ENCODE peak calls at places on chromosomes 12 and 14, in six cellular contexts. Z, M, O, H, Y and F are unnamed samples. For H3K4me1 and H3K36me3, the result is how much of the 10 kb centered on the place peaks cover.

GRCh38 chr14:65423986-65424385 is 11.5 kb downstream of the FUT8 start:
- DNase-seq in Z (no peak), M (no peak), O (no peak), H (no peak), Y (no peak), F (no peak)

GRCh38 chr12:116059901-116060300 is 217.6 kb downstream of the MED13L start:
- DNase-seq in Z (no peak), M (no peak), O (no peak), H (no peak), Y (no peak), F (no peak)

GRCh38 chr12:50639721-50640120 is 124.2 kb upstream of the ATF1 start:
- DNase-seq in Z (no peak), M (no peak), O (no peak), H (no peak), Y (no peak), F (no peak)

GRCh38 chr14:28785096-28785952 is 18.7 kb downstream of the FOXG1 start:
- DNase-seq in Z (no peak), M (no peak), O (no peak), H (no peak), Y (no peak), F (no peak)

GRCh38 chr14:36756221-36756620 is 94.6 kb downstream of the PAX9 start:
- DNase-seq in Z (no peak), M (no peak), O (no peak), H (no peak), Y (no peak), F (peak)

GRCh38 chr12:51729331-51729730 is 119.2 kb downstream of the FIGNL2 start:
- DNase-seq in Z (no peak), M (no peak), O (no peak), H (no peak), Y (no peak), F (no peak)

GRCh38 chr14:95577067-95577800 is 42.4 kb downstream of the GLRX5 start:
- DNase-seq in Z (no peak), M (no peak), O (no peak), H (no peak), Y (no peak), F (no peak)

GRCh38 chr14:77000340-77001235 is 27.9 kb downstream of the IRF2BPL start:
- DNase-seq in Z (peak), M (peak), O (peak), H (peak), Y (no peak), F (peak)

GRCh38 chr12:109088818-109089217 is 4.5 kb downstream of the ALKBH2 start:
- DNase-seq in Z (no peak), M (no peak), O (no peak), H (no peak), Y (no peak), F (no peak)

GRCh38 chr12:113766880-113767878 is 198.9 kb downstream of the RBM19 start:
- DNase-seq in Z (no peak), M (no peak), O (no peak), H (no peak), Y (no peak), F (no peak)

GRCh38 chr14:56449670-56450213 is 129.9 kb upstream of the TMEM260 start:
- DNase-seq in Z (no peak), M (no peak), O (no peak), H (no peak), Y (no peak), F (no peak)

GRCh38 chr12:15982071-15982470 is 70.9 kb downstream of the DERA start:
- DNase-seq in Z (no peak), M (no peak), O (no peak), H (no peak), Y (no peak), F (no peak)

GRCh38 chr12:60529261-60529660 is 933.4 kb downstream of the SLC16A7 start:
- DNase-seq in Z (no peak), M (no peak), O (no peak), H (no peak), Y (no peak), F (no peak)

GRCh38 chr12:54680374-54680773 is 32.2 kb upstream of the DCD start:
- DNase-seq in Z (no peak), M (no peak), O (no peak), H (no peak), Y (no peak), F (no peak)

GRCh38 chr12:12661086-12661485 is 34.9 kb downstream of the GPR19 start:
- DNase-seq in Z (no peak), M (no peak), O (no peak), H (no peak), Y (no peak), F (no peak)

GRCh38 chr12:130780880-130781575 is 58.0 kb downstream of the STX2 start:
- DNase-seq in Z (no peak), M (no peak), O (no peak), H (no peak), Y (no peak), F (no peak)

GRCh38 chr14:64947710-64948611 is 5.4 kb upstream of the GPX2 start:
- DNase-seq in Z (no peak), M (no peak), O (no peak), H (peak), Y (no peak), F (no peak)

GRCh38 chr14:33990790-33991189 is 39.9 kb upstream of the EGLN3 start:
- DNase-seq in Z (no peak), M (no peak), O (no peak), H (no peak), Y (no peak), F (no peak)

GRCh38 chr14:88325883-88326282 is 2.8 kb upstream of the KCNK10 start:
- DNase-seq in Z (no peak), M (no peak), O (no peak), H (no peak), Y (no peak), F (no peak)

GRCh38 chr14:80446356-80446755 is 235.1 kb upstream of the DIO2 start:
- DNase-seq in Z (no peak), M (no peak), O (no peak), H (no peak), Y (no peak), F (no peak)

GRCh38 chr12:81417056-81417455 is 339.2 kb downstream of the ACSS3 start:
- DNase-seq in Z (no peak), M (no peak), O (no peak), H (no peak), Y (no peak), F (no peak)

GRCh38 chr14:21022686-21023085 is 2.2 kb downstream of the NDRG2 start:
- DNase-seq in Z (no peak), M (no peak), O (no peak), H (no peak), Y (no peak), F (no peak)

GRCh38 chr12:39413836-39414771 is 28.8 kb downstream of the KIF21A start:
- DNase-seq in Z (no peak), M (no peak), O (no peak), H (no peak), Y (no peak), F (no peak)

GRCh38 chr12:127729381-127729780 is 537.6 kb upstream of the TMEM132C start:
- DNase-seq in Z (no peak), M (no peak), O (no peak), H (no peak), Y (no peak), F (no peak)

GRCh38 chr14:97641827-97642226 is 844.6 kb downstream of the VRK1 start:
- DNase-seq in Z (no peak), M (no peak), O (no peak), H (no peak), Y (no peak), F (no peak)

GRCh38 chr12:121898287-121898686 is 9.7 kb downstream of the PSMD9 start:
- DNase-seq in Z (no peak), M (no peak), O (no peak), H (no peak), Y (no peak), F (no peak)

GRCh38 chr12:81942588-81942987 is 183.4 kb upstream of the PPFIA2 start:
- DNase-seq in Z (no peak), M (no peak), O (no peak), H (no peak), Y (no peak), F (no peak)

GRCh38 chr12:75457191-75457590 is 23.4 kb upstream of the GLIPR1 start:
- DNase-seq in Z (no peak), M (no peak), O (no peak), H (no peak), Y (no peak), F (no peak)

GRCh38 chr14:72609205-72609916 is 284.5 kb downstream of the DPF3 start:
- DNase-seq in Z (no peak), M (no peak), O (no peak), H (no peak), Y (no peak), F (no peak)

GRCh38 chr12:24853588-24853987 is 95.3 kb downstream of the BCAT1 start:
- DNase-seq in Z (no peak), M (no peak), O (no peak), H (no peak), Y (no peak), F (no peak)

GRCh38 chr14:72716471-72716870 is 177.4 kb downstream of the DPF3 start:
- DNase-seq in Z (no peak), M (no peak), O (peak), H (no peak), Y (no peak), F (no peak)

GRCh38 chr14:96205059-96205993 is 687 bp downstream of the BDKRB2 start:
- DNase-seq in Z (no peak), M (no peak), O (no peak), H (no peak), Y (no peak), F (no peak)

GRCh38 chr12:1773937-1774655 is 46.3 kb upstream of the LRTM2 start:
- DNase-seq in Z (peak), M (no peak), O (no peak), H (no peak), Y (no peak), F (no peak)

GRCh38 chr12:101889216-101889752 is 11.9 kb downstream of the DRAM1 start:
- DNase-seq in Z (no peak), M (no peak), O (no peak), H (no peak), Y (no peak), F (no peak)
- H3K4me1 ChIP-seq in Z (under half), M (under half), O (under half), H (under half), Y (under half), F (half or more)

DNA sequence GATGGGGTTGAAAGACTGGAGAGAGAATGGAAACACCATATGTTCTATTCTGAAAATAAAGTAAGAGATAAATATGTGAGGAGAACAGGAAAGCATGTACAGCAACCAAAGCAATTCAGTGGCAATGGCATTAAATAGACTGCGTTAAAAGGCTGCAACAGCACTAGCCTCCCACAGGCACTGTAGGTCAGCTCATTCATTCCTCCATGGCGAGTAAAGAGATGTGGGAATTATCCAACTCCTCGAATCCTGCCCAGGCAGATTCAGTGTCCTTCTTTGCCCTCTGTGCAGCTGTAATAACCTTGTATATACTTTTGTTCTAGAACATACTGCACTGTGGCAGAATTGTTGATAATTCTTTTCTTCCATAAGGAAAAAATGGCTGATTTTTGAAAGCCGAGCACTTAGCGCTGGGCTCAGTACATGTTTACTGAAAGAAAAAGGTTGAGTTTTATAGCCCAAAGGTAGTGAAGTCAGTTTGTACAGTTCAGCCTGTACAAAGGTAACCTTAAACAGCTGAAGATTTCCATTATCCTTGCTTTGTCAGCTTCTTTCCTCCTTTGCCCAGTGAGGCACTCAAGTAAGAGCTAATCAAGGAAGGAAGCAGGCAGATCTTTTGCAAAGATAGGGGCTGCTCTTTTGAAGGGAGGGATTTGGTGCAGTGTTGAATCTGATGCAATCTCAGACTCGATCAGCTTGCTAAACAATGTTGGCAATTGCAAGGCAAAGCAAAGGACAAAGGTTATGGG is 44.0 kb downstream of the ANO6 start:
- DNase-seq in Z (no peak), M (no peak), O (no peak), H (no peak), Y (no peak), F (no peak)
- H3K4me3 ChIP-seq in Z (no peak), M (no peak), O (no peak), H (no peak), Y (no peak), F (no peak)

GRCh38 chr12:132029503-132030300 is 80.0 kb downstream of the EP400 start:
- DNase-seq in Z (no peak), M (no peak), O (no peak), H (no peak), Y (no peak), F (no peak)

GRCh38 chr12:132028111-132028510 is 78.4 kb downstream of the EP400 start:
- DNase-seq in Z (no peak), M (no peak), O (no peak), H (no peak), Y (no peak), F (no peak)

GRCh38 chr12:132036063-132036683 is 86.4 kb downstream of the EP400 start:
- DNase-seq in Z (no peak), M (no peak), O (no peak), H (no peak), Y (no peak), F (no peak)

GRCh38 chr12:132030367-132031038 is 80.8 kb downstream of the EP400 start:
- DNase-seq in Z (no peak), M (no peak), O (no peak), H (peak), Y (no peak), F (no peak)

GRCh38 chr12:132033627-132034026 is 83.9 kb downstream of the EP400 start:
- DNase-seq in Z (no peak), M (no peak), O (no peak), H (no peak), Y (no peak), F (no peak)
- H3K36me3 ChIP-seq in Z (under half), M (under half), O (half or more), H (under half), Y (under half), F (half or more)

DNA sequence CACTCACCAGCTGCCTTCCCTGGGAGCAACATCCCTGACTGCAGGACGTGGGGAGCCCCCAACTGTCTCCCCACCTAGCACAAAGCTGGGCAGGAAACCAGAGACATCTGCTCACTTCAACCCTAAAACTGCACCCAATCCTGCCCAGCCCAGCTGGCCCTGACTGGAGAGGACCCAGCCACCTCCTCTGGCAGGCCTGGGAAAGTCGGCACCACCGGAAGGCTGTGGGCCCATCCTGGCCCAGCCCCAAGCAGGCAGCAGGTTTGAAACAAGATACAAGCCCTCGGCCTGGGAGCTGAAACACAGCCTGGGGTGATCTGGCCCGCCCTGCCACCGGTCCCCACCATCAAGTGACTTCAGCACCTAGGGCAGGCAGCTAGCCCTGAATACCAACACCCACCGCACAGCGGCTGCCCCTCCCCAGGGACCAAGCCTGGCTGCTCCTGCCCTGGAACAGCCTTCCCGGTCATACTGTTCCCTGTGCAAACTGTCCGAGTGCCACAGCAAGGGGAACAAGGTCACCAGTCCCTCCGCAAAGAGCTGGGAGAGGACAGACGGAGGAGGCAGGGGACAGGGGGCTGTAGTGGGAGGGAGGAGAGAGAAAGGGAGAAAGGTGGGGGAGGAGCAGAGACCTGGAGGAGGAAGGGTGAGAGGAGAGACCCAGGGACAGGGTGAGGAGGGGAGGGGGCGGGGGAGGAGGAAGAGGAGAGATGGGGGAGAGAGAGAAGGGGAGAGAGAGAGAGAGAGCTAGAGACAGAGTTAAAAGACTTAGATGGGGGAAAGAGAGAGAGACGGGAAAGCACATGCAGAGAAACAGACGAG is 115.7 kb downstream of the RFLNA start:
- DNase-seq in Z (no peak), M (no peak), O (peak), H (peak), Y (no peak), F (no peak)
- H3K4me1 ChIP-seq in Z (under half), M (under half), O (half or more), H (under half), Y (under half), F (under half)

GRCh38 chr14:24213866-24214652 is 771 bp upstream of the CHMP4A start:
- DNase-seq in Z (no peak), M (no peak), O (peak), H (no peak), Y (no peak), F (no peak)
- H3K4me3 ChIP-seq in Z (no peak), M (peak), O (peak), H (no peak), Y (no peak), F (peak)

GRCh38 chr12:132825861-132826260 is 2.8 kb downstream of the GOLGA3 start:
- DNase-seq in Z (no peak), M (no peak), O (no peak), H (no peak), Y (no peak), F (no peak)
- H3K36me3 ChIP-seq in Z (under half), M (under half), O (half or more), H (under half), Y (under half), F (half or more)

DNA sequence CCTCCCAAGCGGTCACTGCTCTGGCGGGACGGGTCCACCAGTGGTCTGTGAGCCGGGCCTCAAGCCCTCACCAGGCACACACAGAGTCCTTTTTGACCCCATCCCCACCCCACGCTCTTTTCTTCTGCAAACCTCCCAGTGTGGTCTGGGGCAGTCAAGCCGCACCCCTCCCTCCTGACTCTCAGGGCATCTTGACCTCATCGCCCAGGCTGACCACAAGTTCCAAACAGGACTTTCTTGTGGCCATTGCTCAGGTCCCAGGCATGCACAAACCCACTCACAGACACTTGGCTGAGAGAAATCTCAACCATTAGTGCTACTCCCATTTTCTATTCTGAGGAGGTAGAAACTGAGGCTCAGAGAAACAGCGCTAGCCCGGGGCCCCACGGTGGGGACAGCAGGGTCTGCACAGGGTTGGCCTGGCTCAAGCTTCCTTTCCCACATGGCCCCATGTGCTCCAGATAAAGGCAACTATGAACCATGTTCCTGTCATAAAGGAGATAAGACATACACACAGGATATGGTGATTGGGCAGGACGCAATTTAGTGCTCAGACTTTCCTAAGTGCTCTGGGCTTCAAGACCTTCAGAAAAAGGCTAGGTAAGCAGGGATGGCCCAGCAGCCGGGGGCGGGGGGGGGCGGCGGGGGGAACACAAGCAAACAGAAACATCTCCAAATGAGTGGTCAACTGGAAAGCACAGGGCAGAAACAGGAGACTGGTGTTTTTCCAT is 69.6 kb downstream of the ITPK1 start:
- DNase-seq in Z (no peak), M (no peak), O (no peak), H (no peak), Y (no peak), F (no peak)
- H3K4me1 ChIP-seq in Z (under half), M (under half), O (half or more), H (half or more), Y (half or more), F (half or more)

GRCh38 chr14:91139776-91140175 is 25.9 kb downstream of the DGLUCY start:
- DNase-seq in Z (no peak), M (no peak), O (no peak), H (no peak), Y (no peak), F (no peak)

GRCh38 chr14:91143862-91144261 is 30.0 kb downstream of the DGLUCY start:
- DNase-seq in Z (no peak), M (no peak), O (peak), H (peak), Y (no peak), F (no peak)

GRCh38 chr14:91140672-91141071 is 26.8 kb downstream of the DGLUCY start:
- DNase-seq in Z (no peak), M (no peak), O (no peak), H (no peak), Y (no peak), F (no peak)

GRCh38 chr14:91144425-91145145 is 30.7 kb downstream of the DGLUCY start:
- DNase-seq in Z (no peak), M (no peak), O (no peak), H (no peak), Y (no peak), F (no peak)

DNA sequence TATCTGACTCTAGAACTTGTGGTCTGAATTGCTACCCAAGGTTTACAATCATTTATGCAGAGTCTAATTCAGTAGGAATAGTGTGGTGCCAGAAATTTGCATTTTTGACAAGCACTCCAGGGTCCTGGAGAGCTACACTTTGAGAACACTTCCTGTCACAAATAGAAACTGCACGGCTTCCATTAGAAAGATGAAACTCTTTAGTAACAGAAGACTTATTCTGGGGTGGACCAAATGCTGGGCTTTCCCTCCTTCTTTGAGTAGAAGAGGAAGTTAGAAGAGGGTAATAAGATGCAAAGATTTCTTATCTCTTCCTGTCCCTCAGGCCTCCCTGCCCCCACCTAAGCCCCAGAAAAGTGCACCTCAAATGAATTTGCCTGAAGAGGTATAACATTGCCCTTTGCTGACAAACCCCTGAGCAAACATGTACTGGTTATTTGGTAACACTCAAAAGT is 28.4 kb downstream of the DGLUCY start:
- DNase-seq in Z (no peak), M (no peak), O (no peak), H (no peak), Y (no peak), F (no peak)
- H3K4me3 ChIP-seq in Z (no peak), M (no peak), O (no peak), H (no peak), Y (no peak), F (no peak)

GRCh38 chr12:111450676-111451075 is 45.0 kb downstream of the SH2B3 start:
- DNase-seq in Z (no peak), M (no peak), O (peak), H (no peak), Y (peak), F (no peak)
- H3K36me3 ChIP-seq in Z (under half), M (under half), O (half or more), H (under half), Y (under half), F (under half)

GRCh38 chr12:110669193-110669502 is 19.8 kb downstream of the HVCN1 start:
- DNase-seq in Z (no peak), M (no peak), O (no peak), H (no peak), Y (no peak), F (no peak)
- H3K4me1 ChIP-seq in Z (under half), M (under half), O (under half), H (under half), Y (under half), F (under half)